ENCODE peak calls at places on chromosome 4, in seven cellular contexts. N is ovary, A is AG10803, Z is left ventricle myocardium inferior, S is HFF-Myc, P is mammary epithelial cell, F is PC-3. V is an unnamed sample.

GRCh38 chr4:2025817-2026216 is 17.0 kb upstream of the NELFA start:
- DNase-seq in N (no peak), A (no peak), Z (no peak), S (no peak), P (no peak), F (no peak), V (no peak)

GRCh38 chr4:189136462-189136861 is 804.2 kb upstream of the FRG1 start:
- DNase-seq in N (no peak), A (no peak), Z (no peak), S (no peak), P (peak), F (no peak), V (no peak)

GRCh38 chr4:48334900-48335384 is 6.4 kb upstream of the SLAIN2 start:
- DNase-seq in N (no peak), A (no peak), Z (no peak), S (no peak), P (no peak), F (peak), V (peak)

GRCh38 chr4:123250843-123251242 is 145.8 kb upstream of the SPRY1 start:
- DNase-seq in N (peak), A (peak), Z (peak), S (no peak), P (peak), F (no peak), V (peak)

GRCh38 chr4:41752081-41752836 is 3.7 kb upstream of the PHOX2B start:
- DNase-seq in N (no peak), A (no peak), Z (no peak), S (no peak), P (no peak), F (no peak), V (no peak)

GRCh38 chr4:187668683-187669082 is 326.9 kb upstream of the ZFP42 start:
- DNase-seq in N (no peak), A (no peak), Z (no peak), S (no peak), P (peak), F (peak), V (no peak)

GRCh38 chr4:184389978-184390518 is 84.3 kb downstream of the IRF2 start:
- DNase-seq in N (no peak), A (no peak), Z (no peak), S (no peak), P (no peak), F (no peak), V (no peak)

GRCh38 chr4:76545161-76545884 is 110.3 kb downstream of the SHROOM3 start:
- DNase-seq in N (no peak), A (peak), Z (no peak), S (no peak), P (peak), F (peak), V (no peak)

DNA sequence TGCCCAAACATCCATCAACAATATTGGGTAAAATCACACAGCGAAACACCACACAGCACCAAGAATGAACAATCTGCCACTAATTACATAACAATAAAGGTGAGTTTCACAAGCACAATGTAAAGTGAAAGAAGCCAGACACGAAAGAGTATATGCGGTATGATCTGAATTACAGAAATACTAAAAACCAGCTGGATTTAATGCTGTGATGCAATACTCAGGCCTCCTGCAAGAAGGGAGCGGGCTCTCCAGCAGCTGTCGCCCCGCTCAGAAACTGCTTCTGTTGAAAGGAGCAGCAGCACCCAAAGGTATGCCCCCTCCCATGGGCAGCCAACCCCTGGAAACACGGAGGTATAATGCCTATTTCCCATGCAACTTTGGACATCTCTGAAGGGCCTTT is 77.0 kb downstream of the PAPSS1 start:
- DNase-seq in N (no peak), A (peak), Z (no peak), S (no peak), P (no peak), F (no peak), V (peak)
- TF ChIP-seq CTCF in N (no peak), A (no peak), Z (no peak), S (no peak), P (no peak), F (no peak), V (no peak)

DNA sequence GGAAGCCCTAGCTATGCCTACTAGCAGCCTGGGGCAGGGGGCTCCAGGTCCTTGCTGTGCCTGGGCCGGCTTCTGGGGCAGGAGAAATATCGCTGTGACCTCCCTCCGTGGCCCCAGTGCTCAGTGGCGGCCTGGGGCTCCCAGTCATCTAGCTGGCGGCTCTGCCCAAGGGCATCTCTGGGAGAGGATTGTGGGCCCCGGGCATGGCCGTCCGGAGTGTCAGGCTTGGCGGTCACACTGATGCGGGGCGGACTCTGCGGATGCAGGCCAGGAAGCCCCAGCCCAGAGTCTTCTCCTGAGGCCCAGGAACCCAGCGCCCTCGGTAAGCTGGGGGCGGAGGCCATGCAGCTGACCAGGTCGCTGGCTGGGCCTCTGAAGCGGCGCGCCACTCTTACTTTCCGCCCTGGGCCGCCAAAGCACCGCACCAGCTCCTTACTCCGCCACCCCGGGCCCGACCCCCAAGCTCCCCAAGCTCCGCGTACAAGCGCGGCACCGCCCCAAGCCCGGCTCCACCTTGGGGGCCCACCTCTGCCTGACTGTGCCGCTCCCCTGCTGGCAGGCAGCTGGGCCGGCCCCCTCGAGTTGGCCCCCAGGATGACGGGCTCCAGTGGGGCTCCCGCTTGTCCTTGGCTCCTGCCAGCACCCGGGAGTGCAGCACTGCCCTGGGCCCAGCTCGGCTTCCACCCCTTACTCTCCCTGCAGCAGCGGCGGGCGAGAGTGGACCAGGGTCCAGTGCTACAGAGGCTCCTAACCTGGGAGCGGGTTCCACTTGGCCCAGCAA is 720.0 kb downstream of the PCDH18 start:
- DNase-seq in N (no peak), A (no peak), Z (no peak), S (no peak), P (no peak), F (no peak), V (no peak)
- H3K4me3 ChIP-seq in N (no peak), A (no peak), Z (no peak), S (no peak), P (no peak), F (no peak), V (no peak)

GRCh38 chr4:127782275-127783025 is at the start of gene HSPA4L:
- DNase-seq in N (peak), A (peak), Z (peak), S (peak), P (no peak), F (peak), V (peak)
- TF ChIP-seq CTCF in N (peak), A (peak), Z (peak), S (no peak), P (peak), F (no peak), V (peak)

GRCh38 chr4:112966701-112967100 is 82.8 kb upstream of the ANK2 start:
- DNase-seq in N (no peak), A (no peak), Z (no peak), S (no peak), P (no peak), F (no peak), V (no peak)
- H3K4me3 ChIP-seq in N (no peak), A (no peak), Z (no peak), S (no peak), P (no peak), F (no peak), V (no peak)